ENCODE peak calls at places on chromosomes 1 and 21, in seven cellular contexts. S is fibroblast of lung, X is H1, A is K562, F is PC-3, H is GM23248, G is PC-9. K is an unnamed sample.
A peak's percentile ranks its signal among the peaks of the same experiment; 100 is the strongest.

GRCh38 chr1:228299211-228299610 is 91.4 kb downstream of the OBSCN start:
- DNase-seq in X (no peak), H (no peak), F (no peak), A (no peak), G (no peak), S (no peak), K (no peak)

GRCh38 chr1:8010080-8010664 is 15.9 kb downstream of the ERRFI1 start:
- DNase-seq in S (peak; percentile 29), H (no peak), A (no peak), X (no peak), G (no peak), F (no peak), K (no peak)

GRCh38 chr1:5996641-5997270 is 4.5 kb upstream of the NPHP4 start:
- DNase-seq in H (no peak), S (no peak), A (no peak), F (no peak), X (no peak), G (no peak), K (no peak)

GRCh38 chr1:172909606-172910326 is 141.0 kb downstream of the TNFSF18 start:
- DNase-seq in F (peak; percentile 98), A (no peak), X (no peak), S (peak; percentile 99), H (peak; percentile 77), G (no peak), K (no peak)

GRCh38 chr1:103250441-103250861 is 142.1 kb upstream of the COL11A1 start:
- DNase-seq in S (peak; percentile 77), A (no peak), H (no peak), X (peak; percentile 49), G (peak; percentile 50), F (no peak), K (no peak)

GRCh38 chr1:42157667-42158066 is 4.5 kb downstream of the GUCA2B start:
- DNase-seq in S (no peak), A (peak; percentile 23), H (no peak), X (no peak), G (no peak), F (no peak), K (no peak)

GRCh38 chr1:89085781-89086180 is 20.8 kb upstream of the GBP1 start:
- DNase-seq in H (no peak), S (peak; percentile 12), F (no peak), A (peak; percentile 71), X (no peak), G (no peak), K (peak; percentile 42)

GRCh38 chr21:39536835-39537234 is 75.9 kb upstream of the B3GALT5 start:
- DNase-seq in H (no peak), G (no peak), X (no peak), F (no peak), A (no peak), S (no peak), K (no peak)

DNA sequence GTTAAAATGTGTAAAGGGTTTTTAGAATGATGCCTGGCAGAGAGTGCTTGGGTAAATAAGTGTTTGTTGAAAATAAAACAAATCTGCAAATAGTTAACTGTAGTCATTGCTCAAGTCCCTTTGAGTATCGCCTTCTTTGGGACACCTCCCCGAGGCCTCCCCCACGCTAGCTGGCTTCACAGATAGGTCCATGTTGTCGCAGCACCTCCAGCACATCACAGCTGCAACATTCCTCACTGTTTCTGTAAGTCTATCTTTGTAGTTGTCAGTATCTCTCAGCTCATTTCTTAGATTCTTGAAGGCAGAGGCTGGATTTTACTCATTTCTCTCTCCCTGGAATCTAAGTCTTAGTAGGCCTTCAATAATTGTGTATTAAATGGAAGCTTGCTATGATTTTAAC is 1.6 kb upstream of the STUM start:
- DNase-seq in S (no peak), G (no peak), H (no peak), F (no peak), X (no peak), A (no peak), K (no peak)
- H3K27ac ChIP-seq in S (no peak overlapping the region), G (no peak overlapping the region), H (no peak overlapping the region), F (no peak overlapping the region), X (no peak overlapping the region), A (no peak overlapping the region), K (no peak overlapping the region)

GRCh38 chr1:152419917-152420316 is 5.9 kb upstream of the CRNN start:
- DNase-seq in A (no peak), G (no peak), F (no peak), H (no peak), S (no peak), X (no peak), K (no peak)
- H3K9me3 ChIP-seq in A (no peaks in the 10 kb centered on the region), G (no peaks in the 10 kb centered on the region), F (peaks cover 3% of the 10 kb centered on the region), H (no peaks in the 10 kb centered on the region), S (no peaks in the 10 kb centered on the region), X (peaks cover 86% of the 10 kb centered on the region), K (no peaks in the 10 kb centered on the region)

GRCh38 chr1:206507395-206508129 is at the start of gene RASSF5:
- DNase-seq in H (peak; percentile 77), A (peak; percentile 73), G (peak; percentile 57), S (peak; percentile 64), X (peak; percentile 94), F (peak; percentile 90), K (no peak)
- TF ChIP-seq EZH2 in H (no peak), A (no peak), G (no peak), S (no peak), X (peak; percentile 65), F (no peak), K (no peak)

GRCh38 chr1:53763911-53764310 is 24.9 kb upstream of the GLIS1 start:
- DNase-seq in H (no peak), S (no peak), A (no peak), F (no peak), X (no peak), G (no peak), K (no peak)

GRCh38 chr1:53765656-53766055 is 26.7 kb upstream of the GLIS1 start:
- DNase-seq in A (no peak), X (no peak), S (peak; percentile 50), F (no peak), H (peak; percentile 66), G (no peak), K (no peak)

GRCh38 chr1:53763461-53763860 is 24.5 kb upstream of the GLIS1 start:
- DNase-seq in H (no peak), F (no peak), G (no peak), X (no peak), S (no peak), A (no peak), K (no peak)

GRCh38 chr1:53766766-53767409 is 27.9 kb upstream of the GLIS1 start:
- DNase-seq in H (peak; percentile 86), F (no peak), A (no peak), X (no peak), S (peak; percentile 82), G (no peak), K (no peak)

GRCh38 chr1:53766194-53766748 is 27.3 kb upstream of the GLIS1 start:
- DNase-seq in S (no peak), G (no peak), X (no peak), A (no peak), H (no peak), F (no peak), K (no peak)
- H3K27ac ChIP-seq in S (peak overlapping the region; percentile 6), G (no peak overlapping the region), X (no peak overlapping the region), A (no peak overlapping the region), H (peak overlapping the region; percentile 61), F (no peak overlapping the region), K (no peak overlapping the region)

GRCh38 chr1:143667730-143668129 is 304.1 kb downstream of the FAM72C start:
- DNase-seq in A (no peak), S (no peak), G (no peak), H (no peak), X (no peak), F (no peak), K (no peak)

DNA sequence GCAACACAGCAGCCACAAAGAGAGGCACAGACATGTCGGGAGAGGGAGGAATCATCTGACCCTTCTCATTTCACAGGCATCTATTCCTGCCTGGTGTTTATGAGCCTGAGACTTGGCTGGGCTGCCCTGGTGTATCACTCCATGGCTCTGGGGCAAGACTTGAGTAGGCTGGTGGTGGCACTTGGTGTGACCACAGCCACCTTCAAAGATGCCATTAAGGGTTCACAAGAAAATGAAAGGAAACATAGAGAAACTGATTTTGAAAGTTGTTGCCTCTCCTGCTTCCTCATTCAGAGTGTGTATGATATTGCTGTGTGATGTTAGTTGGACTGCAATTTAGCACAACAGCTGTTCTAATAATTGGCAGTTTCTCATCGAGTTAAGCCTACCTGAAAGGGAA is 298.8 kb downstream of the FAM72C start:
- DNase-seq in X (no peak), A (no peak), H (no peak), F (no peak), S (no peak), G (no peak), K (no peak)
- H3K9me3 ChIP-seq in X (peaks cover 18% of the 10 kb centered on the region), A (no peaks in the 10 kb centered on the region), H (no peaks in the 10 kb centered on the region), F (no peaks in the 10 kb centered on the region), S (no peaks in the 10 kb centered on the region), G (no peaks in the 10 kb centered on the region), K (no peaks in the 10 kb centered on the region)

K was measured in SK-N-MC.